ENCODE peak calls at places on chromosomes 7 and 10, in nine cellular contexts. One of them, this sample, is unnamed. For H3K36me3, the result is how much of the 10 kb centered on the place peaks cover.

GRCh38 chr7:82114237-82114636 is 329.3 kb downstream of the CACNA2D1 start:
- DNase-seq in HCT116: no peak
- DNase-seq in Peyer's patch: no peak
- DNase-seq in astrocyte: no peak
- DNase-seq in fibroblast of lung: no peak
- DNase-seq in cardiac muscle cell: no peak
- DNase-seq in GM23338: no peak
- DNase-seq in K562: no peak
- DNase-seq in small intestine: no peak
- DNase-seq in this sample: no peak

GRCh38 chr10:47079177-47079580 is 168.0 kb downstream of the PTPN20 start:
- DNase-seq in HCT116: no peak
- DNase-seq in Peyer's patch: no peak
- DNase-seq in astrocyte: peak
- DNase-seq in fibroblast of lung: peak
- DNase-seq in cardiac muscle cell: peak
- DNase-seq in GM23338: no peak
- DNase-seq in K562: no peak
- DNase-seq in small intestine: no peak
- DNase-seq in this sample: no peak

GRCh38 chr7:5525271-5526189 is 101.9 kb upstream of the TNRC18 start:
- DNase-seq in HCT116: peak
- DNase-seq in Peyer's patch: no peak
- DNase-seq in astrocyte: no peak
- DNase-seq in fibroblast of lung: peak
- DNase-seq in cardiac muscle cell: peak
- DNase-seq in GM23338: peak
- DNase-seq in K562: peak
- DNase-seq in small intestine: peak
- DNase-seq in this sample: no peak

GRCh38 chr7:68107256-68107655 is 1110.6 kb downstream of the TYW1 start:
- DNase-seq in HCT116: no peak
- DNase-seq in Peyer's patch: no peak
- DNase-seq in astrocyte: peak
- DNase-seq in fibroblast of lung: no peak
- DNase-seq in cardiac muscle cell: peak
- DNase-seq in GM23338: no peak
- DNase-seq in K562: no peak
- DNase-seq in small intestine: no peak
- DNase-seq in this sample: no peak

GRCh38 chr10:27100800-27101347 is 580 bp upstream of the ANKRD26 start:
- DNase-seq in HCT116: no peak
- DNase-seq in Peyer's patch: no peak
- DNase-seq in astrocyte: no peak
- DNase-seq in fibroblast of lung: no peak
- DNase-seq in cardiac muscle cell: no peak
- DNase-seq in GM23338: no peak
- DNase-seq in K562: peak
- DNase-seq in small intestine: no peak
- DNase-seq in this sample: peak

GRCh38 chr7:106773228-106773627 is 91.9 kb upstream of the PIK3CG start:
- DNase-seq in HCT116: peak
- DNase-seq in Peyer's patch: no peak
- DNase-seq in astrocyte: peak
- DNase-seq in fibroblast of lung: no peak
- DNase-seq in cardiac muscle cell: no peak
- DNase-seq in GM23338: peak
- DNase-seq in K562: no peak
- DNase-seq in small intestine: peak
- DNase-seq in this sample: no peak

GRCh38 chr7:25382869-25383268 is 154.6 kb upstream of the NPVF start:
- DNase-seq in HCT116: no peak
- DNase-seq in Peyer's patch: no peak
- DNase-seq in astrocyte: no peak
- DNase-seq in fibroblast of lung: no peak
- DNase-seq in cardiac muscle cell: no peak
- DNase-seq in GM23338: no peak
- DNase-seq in K562: no peak
- DNase-seq in small intestine: no peak
- DNase-seq in this sample: no peak

GRCh38 chr10:120115959-120116358 is 223.4 kb downstream of the SEC23IP start:
- DNase-seq in HCT116: no peak
- DNase-seq in Peyer's patch: no peak
- DNase-seq in astrocyte: no peak
- DNase-seq in fibroblast of lung: no peak
- DNase-seq in cardiac muscle cell: no peak
- DNase-seq in GM23338: no peak
- DNase-seq in K562: no peak
- DNase-seq in small intestine: no peak
- DNase-seq in this sample: no peak

GRCh38 chr7:110557-111232 is 81.7 kb upstream of the FAM20C start:
- DNase-seq in HCT116: no peak
- DNase-seq in Peyer's patch: no peak
- DNase-seq in astrocyte: no peak
- DNase-seq in fibroblast of lung: no peak
- DNase-seq in cardiac muscle cell: no peak
- DNase-seq in GM23338: no peak
- DNase-seq in K562: no peak
- DNase-seq in small intestine: no peak
- DNase-seq in this sample: no peak

GRCh38 chr10:7700577-7701125 is 2.5 kb upstream of the ITIH2 start:
- DNase-seq in HCT116: no peak
- DNase-seq in Peyer's patch: no peak
- DNase-seq in astrocyte: peak
- DNase-seq in fibroblast of lung: no peak
- DNase-seq in cardiac muscle cell: peak
- DNase-seq in GM23338: no peak
- DNase-seq in K562: no peak
- DNase-seq in small intestine: no peak
- DNase-seq in this sample: no peak

GRCh38 chr10:31419394-31420063 is 100.5 kb downstream of the ZEB1 start:
- DNase-seq in HCT116: no peak
- DNase-seq in Peyer's patch: no peak
- DNase-seq in astrocyte: peak
- DNase-seq in fibroblast of lung: peak
- DNase-seq in cardiac muscle cell: peak
- DNase-seq in GM23338: no peak
- DNase-seq in K562: no peak
- DNase-seq in small intestine: no peak
- DNase-seq in this sample: no peak

GRCh38 chr10:91219371-91220193 is 881 bp upstream of the PCGF5 start:
- DNase-seq in HCT116: no peak
- DNase-seq in Peyer's patch: no peak
- DNase-seq in astrocyte: no peak
- DNase-seq in fibroblast of lung: no peak
- DNase-seq in cardiac muscle cell: no peak
- DNase-seq in GM23338: no peak
- DNase-seq in K562: no peak
- DNase-seq in small intestine: no peak
- DNase-seq in this sample: no peak

GRCh38 chr7:132249591-132249971 is 326.7 kb downstream of the PLXNA4 start:
- DNase-seq in HCT116: no peak
- DNase-seq in Peyer's patch: no peak
- DNase-seq in astrocyte: no peak
- DNase-seq in fibroblast of lung: no peak
- DNase-seq in cardiac muscle cell: peak
- DNase-seq in GM23338: peak
- DNase-seq in K562: peak
- DNase-seq in small intestine: peak
- DNase-seq in this sample: no peak

GRCh38 chr10:46555366-46555712 is 1.1 kb downstream of the GPRIN2 start:
- DNase-seq in HCT116: no peak
- DNase-seq in Peyer's patch: peak
- DNase-seq in astrocyte: no peak
- DNase-seq in fibroblast of lung: no peak
- DNase-seq in cardiac muscle cell: no peak
- DNase-seq in GM23338: peak
- DNase-seq in K562: no peak
- DNase-seq in small intestine: no peak
- DNase-seq in this sample: no peak

GRCh38 chr7:69527706-69528105 is 70.6 kb upstream of the AUTS2 start:
- DNase-seq in HCT116: no peak
- DNase-seq in Peyer's patch: no peak
- DNase-seq in astrocyte: no peak
- DNase-seq in fibroblast of lung: no peak
- DNase-seq in cardiac muscle cell: no peak
- DNase-seq in GM23338: no peak
- DNase-seq in K562: no peak
- DNase-seq in small intestine: no peak
- DNase-seq in this sample: no peak

GRCh38 chr7:26369519-26370385 is 78.1 kb downstream of the SNX10 start:
- DNase-seq in HCT116: peak
- DNase-seq in Peyer's patch: no peak
- DNase-seq in astrocyte: no peak
- DNase-seq in fibroblast of lung: peak
- DNase-seq in cardiac muscle cell: peak
- DNase-seq in GM23338: peak
- DNase-seq in K562: peak
- DNase-seq in small intestine: peak
- DNase-seq in this sample: peak

GRCh38 chr7:158110661-158111555 is 476.7 kb downstream of the PTPRN2 start:
- DNase-seq in HCT116: no peak
- DNase-seq in Peyer's patch: no peak
- DNase-seq in astrocyte: no peak
- DNase-seq in fibroblast of lung: no peak
- DNase-seq in cardiac muscle cell: no peak
- DNase-seq in GM23338: no peak
- DNase-seq in K562: no peak
- DNase-seq in small intestine: no peak
- DNase-seq in this sample: no peak

GRCh38 chr7:42045961-42046360 is 191.0 kb downstream of the GLI3 start:
- DNase-seq in HCT116: no peak
- DNase-seq in Peyer's patch: no peak
- DNase-seq in astrocyte: no peak
- DNase-seq in fibroblast of lung: no peak
- DNase-seq in cardiac muscle cell: no peak
- DNase-seq in GM23338: no peak
- DNase-seq in K562: no peak
- DNase-seq in small intestine: no peak
- DNase-seq in this sample: no peak
- H3K36me3 ChIP-seq in HCT116: under half
- H3K36me3 ChIP-seq in Peyer's patch: under half
- H3K36me3 ChIP-seq in astrocyte: under half
- H3K36me3 ChIP-seq in fibroblast of lung: under half
- H3K36me3 ChIP-seq in cardiac muscle cell: under half
- H3K36me3 ChIP-seq in GM23338: under half
- H3K36me3 ChIP-seq in K562: under half
- H3K36me3 ChIP-seq in small intestine: under half
- H3K36me3 ChIP-seq in this sample: under half

DNA sequence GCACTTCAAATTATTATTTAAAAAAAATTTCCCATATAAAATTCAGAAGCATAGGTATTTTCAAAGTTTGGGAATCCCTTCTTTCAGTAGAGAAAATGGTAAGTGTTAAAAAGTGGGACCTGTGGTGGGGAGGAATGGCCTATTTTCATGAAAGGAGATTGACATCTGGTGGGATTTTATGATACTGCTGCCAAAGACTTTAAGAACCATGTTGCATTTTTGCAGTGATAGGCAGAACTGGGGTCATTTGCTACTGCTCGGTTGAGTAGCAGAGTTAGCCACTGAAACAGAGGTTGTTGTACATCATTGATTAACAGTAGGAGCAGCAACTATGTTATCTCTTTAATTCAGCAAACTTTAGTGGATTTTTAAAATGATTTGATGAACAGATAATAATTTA is 4.4 kb downstream of the BICC1 start:
- DNase-seq in HCT116: no peak
- DNase-seq in Peyer's patch: no peak
- DNase-seq in astrocyte: no peak
- DNase-seq in fibroblast of lung: no peak
- DNase-seq in cardiac muscle cell: no peak
- DNase-seq in GM23338: no peak
- DNase-seq in K562: no peak
- DNase-seq in small intestine: no peak
- DNase-seq in this sample: no peak
- H3K4me3 ChIP-seq in HCT116: no peak
- H3K4me3 ChIP-seq in Peyer's patch: no peak
- H3K4me3 ChIP-seq in astrocyte: no peak
- H3K4me3 ChIP-seq in fibroblast of lung: no peak
- H3K4me3 ChIP-seq in cardiac muscle cell: no peak
- H3K4me3 ChIP-seq in GM23338: no peak
- H3K4me3 ChIP-seq in K562: no peak
- H3K4me3 ChIP-seq in small intestine: no peak
- H3K4me3 ChIP-seq in this sample: no peak

GRCh38 chr10:69090687-69091450 is 3.0 kb downstream of the SRGN start:
- DNase-seq in HCT116: no peak
- DNase-seq in Peyer's patch: no peak
- DNase-seq in astrocyte: no peak
- DNase-seq in fibroblast of lung: peak
- DNase-seq in cardiac muscle cell: no peak
- DNase-seq in GM23338: no peak
- DNase-seq in K562: peak
- DNase-seq in small intestine: no peak
- DNase-seq in this sample: no peak
- H3K27ac ChIP-seq in HCT116: no peak
- H3K27ac ChIP-seq in Peyer's patch: peak
- H3K27ac ChIP-seq in astrocyte: no peak
- H3K27ac ChIP-seq in fibroblast of lung: peak
- H3K27ac ChIP-seq in cardiac muscle cell: no peak
- H3K27ac ChIP-seq in GM23338: no peak
- H3K27ac ChIP-seq in K562: peak
- H3K27ac ChIP-seq in small intestine: peak
- H3K27ac ChIP-seq in this sample: peak

GRCh38 chr7:93140582-93141191 is 7.5 kb downstream of the SAMD9L start:
- DNase-seq in HCT116: no peak
- DNase-seq in Peyer's patch: no peak
- DNase-seq in astrocyte: no peak
- DNase-seq in fibroblast of lung: no peak
- DNase-seq in cardiac muscle cell: no peak
- DNase-seq in GM23338: no peak
- DNase-seq in K562: no peak
- DNase-seq in small intestine: no peak
- DNase-seq in this sample: no peak

GRCh38 chr7:93133020-93133419 is 15.2 kb downstream of the SAMD9L start:
- DNase-seq in HCT116: no peak
- DNase-seq in Peyer's patch: no peak
- DNase-seq in astrocyte: no peak
- DNase-seq in fibroblast of lung: no peak
- DNase-seq in cardiac muscle cell: no peak
- DNase-seq in GM23338: no peak
- DNase-seq in K562: no peak
- DNase-seq in small intestine: no peak
- DNase-seq in this sample: no peak

GRCh38 chr7:93142127-93142526 is 6.1 kb downstream of the SAMD9L start:
- DNase-seq in HCT116: no peak
- DNase-seq in Peyer's patch: no peak
- DNase-seq in astrocyte: no peak
- DNase-seq in fibroblast of lung: no peak
- DNase-seq in cardiac muscle cell: no peak
- DNase-seq in GM23338: no peak
- DNase-seq in K562: no peak
- DNase-seq in small intestine: no peak
- DNase-seq in this sample: no peak

DNA sequence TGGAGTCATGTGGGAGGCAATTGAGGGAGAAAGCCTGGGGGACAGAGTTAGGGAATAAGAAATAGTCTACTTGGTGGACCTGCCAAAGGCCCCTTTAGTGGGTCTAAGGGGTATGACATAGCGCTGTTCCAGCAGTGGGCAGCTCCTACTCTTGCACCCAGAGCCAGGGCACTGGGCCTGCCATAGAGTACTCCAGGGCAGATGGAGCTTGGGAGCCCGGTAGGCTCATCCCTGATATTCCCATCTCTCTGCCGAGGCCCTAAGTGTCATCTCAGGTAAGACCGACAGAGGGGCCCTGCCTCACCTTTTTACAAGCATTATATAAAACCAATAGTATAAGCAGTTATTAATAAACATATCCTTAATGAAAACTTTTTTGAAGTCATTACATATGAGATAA is 9.6 kb downstream of the SAMD9L start:
- DNase-seq in HCT116: no peak
- DNase-seq in Peyer's patch: no peak
- DNase-seq in astrocyte: no peak
- DNase-seq in fibroblast of lung: no peak
- DNase-seq in cardiac muscle cell: no peak
- DNase-seq in GM23338: no peak
- DNase-seq in K562: no peak
- DNase-seq in small intestine: no peak
- DNase-seq in this sample: no peak
- H3K36me3 ChIP-seq in HCT116: under half
- H3K36me3 ChIP-seq in Peyer's patch: under half
- H3K36me3 ChIP-seq in astrocyte: under half
- H3K36me3 ChIP-seq in fibroblast of lung: under half
- H3K36me3 ChIP-seq in cardiac muscle cell: under half
- H3K36me3 ChIP-seq in GM23338: under half
- H3K36me3 ChIP-seq in K562: under half
- H3K36me3 ChIP-seq in small intestine: under half
- H3K36me3 ChIP-seq in this sample: half or more

This sample was measured in CD4-positive, alpha-beta memory T cell.